ENCODE peak calls at places on chromosomes 6 and 20, in nine cellular contexts. P, W, M, O, B, R, J, H and I are unnamed samples.

GRCh38 chr6:110755411-110755834 is 59.8 kb downstream of the CDK19 start:
- DNase-seq in P (no peak), H (no peak), B (no peak), W (no peak), M (no peak), R (no peak), J (no peak), O (no peak), I (no peak)

GRCh38 chr20:1577906-1578305 is 20.4 kb upstream of the SIRPD start:
- DNase-seq in H (peak), P (no peak), J (peak), R (no peak), W (no peak), M (no peak), O (no peak), B (no peak), I (peak)

GRCh38 chr20:45489083-45489531 is 19.6 kb downstream of the WFDC2 start:
- DNase-seq in J (no peak), R (no peak), P (no peak), B (no peak), O (peak), M (no peak), W (no peak), H (no peak), I (no peak)

GRCh38 chr20:5722927-5723326 is 27.3 kb upstream of the SHLD1 start:
- DNase-seq in R (no peak), P (no peak), J (no peak), H (no peak), W (no peak), M (no peak), B (no peak), O (no peak), I (no peak)

GRCh38 chr6:136051140-136051775 is 198.9 kb downstream of the MTFR2 start:
- DNase-seq in H (no peak), P (no peak), R (no peak), M (no peak), J (peak), O (no peak), W (no peak), B (no peak), I (peak)

GRCh38 chr6:154337423-154338005 is 19.1 kb downstream of the IPCEF1 start:
- DNase-seq in P (no peak), O (no peak), B (no peak), W (no peak), J (no peak), M (no peak), R (no peak), H (no peak), I (no peak)

GRCh38 chr20:52379723-52380336 is 188.3 kb upstream of the ZFP64 start:
- DNase-seq in M (no peak), P (peak), O (peak), W (no peak), J (no peak), R (no peak), B (no peak), H (peak), I (peak)

GRCh38 chr6:100379386-100379785 is 85.3 kb downstream of the SIM1 start:
- DNase-seq in R (no peak), O (no peak), H (no peak), W (no peak), P (no peak), J (no peak), B (no peak), M (no peak), I (no peak)

GRCh38 chr6:97186416-97186999 is 96.5 kb downstream of the MMS22L start:
- DNase-seq in R (no peak), P (peak), W (peak), B (peak), H (peak), J (peak), M (peak), O (peak), I (peak)

GRCh38 chr6:2960935-2961334 is 10.4 kb downstream of the SERPINB6 start:
- DNase-seq in H (no peak), J (no peak), W (no peak), O (no peak), R (no peak), B (no peak), P (no peak), M (no peak), I (no peak)

GRCh38 chr6:5713519-5713918 is 293.2 kb downstream of the NRN1 start:
- DNase-seq in R (peak), B (no peak), J (no peak), P (no peak), O (no peak), H (no peak), W (no peak), M (no peak), I (no peak)

GRCh38 chr6:121682666-121683065 is 247.2 kb downstream of the GJA1 start:
- DNase-seq in M (no peak), P (no peak), B (no peak), W (no peak), R (no peak), O (no peak), H (no peak), J (no peak), I (no peak)

GRCh38 chr20:52859156-52859887 is 112.8 kb upstream of the TSHZ2 start:
- DNase-seq in R (no peak), B (no peak), W (no peak), H (no peak), P (no peak), O (peak), J (no peak), M (peak), I (no peak)

GRCh38 chr6:27161946-27162603 is 85.4 kb upstream of the PRSS16 start:
- DNase-seq in P (no peak), M (no peak), W (no peak), O (peak), R (no peak), J (no peak), B (no peak), H (peak), I (peak)

GRCh38 chr6:134938896-134939295 is 11.0 kb downstream of the ALDH8A1 start:
- DNase-seq in H (no peak), J (peak), M (no peak), W (peak), O (peak), R (no peak), P (no peak), B (no peak), I (peak)

GRCh38 chr6:54624779-54625178 is 221.8 kb upstream of the FAM83B start:
- DNase-seq in B (no peak), J (no peak), O (no peak), W (no peak), H (no peak), M (peak), P (no peak), R (no peak), I (no peak)

GRCh38 chr6:150567823-150568383 is 31.8 kb upstream of the PLEKHG1 start:
- DNase-seq in W (no peak), O (peak), B (peak), R (no peak), P (no peak), H (no peak), J (no peak), M (no peak), I (peak)

GRCh38 chr6:36694616-36695015 is 3.0 kb upstream of the RAB44 start:
- DNase-seq in M (no peak), W (no peak), O (no peak), R (no peak), J (no peak), H (no peak), P (no peak), B (no peak), I (no peak)

GRCh38 chr20:16530201-16530681 is 43.0 kb downstream of the KIF16B start:
- DNase-seq in B (no peak), R (no peak), W (no peak), O (peak), J (no peak), M (no peak), P (no peak), H (no peak), I (no peak)